ENCODE peak calls at places on chromosome 1, in seven cellular contexts. One of them, this sample, is unnamed.
A peak's percentile ranks its signal among the peaks of the same experiment; 100 is the strongest.

GRCh38 chr1:230187290-230187689 is 120.3 kb downstream of the GALNT2 start:
- DNase-seq in endothelial cell of umbilical vein: no peak
- DNase-seq in suprapubic skin: no peak
- DNase-seq in Panc1: no peak
- DNase-seq in transverse colon: no peak
- DNase-seq in SK-N-SH: no peak
- DNase-seq in breast epithelium: no peak
- DNase-seq in this sample: no peak

GRCh38 chr1:192104852-192105251 is 53.4 kb upstream of the RGS18 start:
- DNase-seq in endothelial cell of umbilical vein: peak; percentile 96
- DNase-seq in suprapubic skin: no peak
- DNase-seq in Panc1: no peak
- DNase-seq in transverse colon: no peak
- DNase-seq in SK-N-SH: no peak
- DNase-seq in breast epithelium: no peak
- DNase-seq in this sample: no peak

GRCh38 chr1:246213502-246213901 is 293.6 kb downstream of the SMYD3 start:
- DNase-seq in endothelial cell of umbilical vein: no peak
- DNase-seq in suprapubic skin: no peak
- DNase-seq in Panc1: no peak
- DNase-seq in transverse colon: no peak
- DNase-seq in SK-N-SH: no peak
- DNase-seq in breast epithelium: no peak
- DNase-seq in this sample: no peak

GRCh38 chr1:29209173-29209572 is 21.6 kb downstream of the MECR start:
- DNase-seq in endothelial cell of umbilical vein: no peak
- DNase-seq in suprapubic skin: no peak
- DNase-seq in Panc1: no peak
- DNase-seq in transverse colon: no peak
- DNase-seq in SK-N-SH: no peak
- DNase-seq in breast epithelium: no peak
- DNase-seq in this sample: no peak

GRCh38 chr1:108142258-108142657 is 57.9 kb downstream of the SLC25A24 start:
- DNase-seq in endothelial cell of umbilical vein: no peak
- DNase-seq in suprapubic skin: no peak
- DNase-seq in Panc1: no peak
- DNase-seq in transverse colon: no peak
- DNase-seq in SK-N-SH: no peak
- DNase-seq in breast epithelium: no peak
- DNase-seq in this sample: no peak

GRCh38 chr1:7549277-7549676 is 221.8 kb upstream of the VAMP3 start:
- DNase-seq in endothelial cell of umbilical vein: peak; percentile 84
- DNase-seq in suprapubic skin: no peak
- DNase-seq in Panc1: peak; percentile 63
- DNase-seq in transverse colon: no peak
- DNase-seq in SK-N-SH: no peak
- DNase-seq in breast epithelium: peak; percentile 30
- DNase-seq in this sample: no peak

GRCh38 chr1:40041466-40041838 is 923 bp downstream of the CAP1 start:
- DNase-seq in endothelial cell of umbilical vein: peak; percentile 39
- DNase-seq in suprapubic skin: no peak
- DNase-seq in Panc1: no peak
- DNase-seq in transverse colon: no peak
- DNase-seq in SK-N-SH: no peak
- DNase-seq in breast epithelium: no peak
- DNase-seq in this sample: no peak

GRCh38 chr1:1371741-1372711 is 3.0 kb downstream of the AURKAIP1 start:
- DNase-seq in endothelial cell of umbilical vein: peak; percentile 52
- DNase-seq in suprapubic skin: peak; percentile 83
- DNase-seq in Panc1: peak; percentile 32
- DNase-seq in transverse colon: peak; percentile 78
- DNase-seq in SK-N-SH: peak; percentile 93
- DNase-seq in breast epithelium: no peak
- DNase-seq in this sample: peak; percentile 97

GRCh38 chr1:46527474-46528296 is 23.8 kb downstream of the KNCN start:
- DNase-seq in endothelial cell of umbilical vein: peak; percentile 67
- DNase-seq in suprapubic skin: peak; percentile 83
- DNase-seq in Panc1: peak; percentile 71
- DNase-seq in transverse colon: peak; percentile 85
- DNase-seq in SK-N-SH: peak; percentile 90
- DNase-seq in breast epithelium: peak; percentile 67
- DNase-seq in this sample: peak; percentile 77

GRCh38 chr1:7755448-7755847 is 15.6 kb upstream of the VAMP3 start:
- DNase-seq in endothelial cell of umbilical vein: peak; percentile 7
- DNase-seq in suprapubic skin: no peak
- DNase-seq in Panc1: no peak
- DNase-seq in transverse colon: no peak
- DNase-seq in SK-N-SH: peak; percentile 37
- DNase-seq in breast epithelium: no peak
- DNase-seq in this sample: no peak

GRCh38 chr1:15736035-15736665 is at the start of gene SLC25A34:
- DNase-seq in endothelial cell of umbilical vein: no peak
- DNase-seq in suprapubic skin: no peak
- DNase-seq in Panc1: no peak
- DNase-seq in transverse colon: peak; percentile 93
- DNase-seq in SK-N-SH: no peak
- DNase-seq in breast epithelium: no peak
- DNase-seq in this sample: no peak

GRCh38 chr1:213986020-213986924 is 1.5 kb upstream of the PROX1 start:
- DNase-seq in endothelial cell of umbilical vein: no peak
- DNase-seq in suprapubic skin: no peak
- DNase-seq in Panc1: no peak
- DNase-seq in transverse colon: no peak
- DNase-seq in SK-N-SH: no peak
- DNase-seq in breast epithelium: no peak
- DNase-seq in this sample: no peak

GRCh38 chr1:240602189-240602588 is 9.8 kb downstream of the GREM2 start:
- DNase-seq in endothelial cell of umbilical vein: no peak
- DNase-seq in suprapubic skin: no peak
- DNase-seq in Panc1: no peak
- DNase-seq in transverse colon: no peak
- DNase-seq in SK-N-SH: no peak
- DNase-seq in breast epithelium: no peak
- DNase-seq in this sample: no peak

GRCh38 chr1:181208076-181208475 is 119.6 kb downstream of the IER5 start:
- DNase-seq in endothelial cell of umbilical vein: no peak
- DNase-seq in suprapubic skin: no peak
- DNase-seq in Panc1: no peak
- DNase-seq in transverse colon: no peak
- DNase-seq in SK-N-SH: no peak
- DNase-seq in breast epithelium: no peak
- DNase-seq in this sample: no peak

GRCh38 chr1:181204530-181204929 is 116.0 kb downstream of the IER5 start:
- DNase-seq in endothelial cell of umbilical vein: no peak
- DNase-seq in suprapubic skin: no peak
- DNase-seq in Panc1: no peak
- DNase-seq in transverse colon: no peak
- DNase-seq in SK-N-SH: no peak
- DNase-seq in breast epithelium: no peak
- DNase-seq in this sample: no peak

GRCh38 chr1:181206979-181207790 is 118.7 kb downstream of the IER5 start:
- DNase-seq in endothelial cell of umbilical vein: no peak
- DNase-seq in suprapubic skin: no peak
- DNase-seq in Panc1: no peak
- DNase-seq in transverse colon: no peak
- DNase-seq in SK-N-SH: no peak
- DNase-seq in breast epithelium: no peak
- DNase-seq in this sample: no peak

GRCh38 chr1:181205901-181206300 is 117.4 kb downstream of the IER5 start:
- DNase-seq in endothelial cell of umbilical vein: no peak
- DNase-seq in suprapubic skin: no peak
- DNase-seq in Panc1: no peak
- DNase-seq in transverse colon: no peak
- DNase-seq in SK-N-SH: no peak
- DNase-seq in breast epithelium: no peak
- DNase-seq in this sample: no peak

DNA sequence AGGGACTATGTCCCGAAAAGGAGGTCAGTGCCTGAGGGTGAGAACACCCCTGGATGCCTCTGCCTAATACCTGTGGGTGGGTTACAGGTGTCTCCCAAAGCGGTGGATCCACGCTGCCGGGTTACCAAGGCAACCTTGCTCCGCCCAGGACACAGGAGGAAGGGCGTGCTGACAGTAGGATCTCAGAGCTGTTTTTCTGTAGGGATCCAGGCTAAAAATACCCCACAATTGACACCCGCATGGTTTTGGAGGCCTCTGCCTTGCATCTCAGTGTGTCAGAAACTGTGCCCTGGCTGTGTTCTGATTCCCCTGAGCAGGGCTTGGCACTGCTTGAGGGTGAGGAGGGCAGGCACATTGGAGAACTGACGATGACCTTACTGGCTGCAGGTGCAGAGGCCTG is 118.0 kb downstream of the IER5 start:
- DNase-seq in endothelial cell of umbilical vein: no peak
- DNase-seq in suprapubic skin: no peak
- DNase-seq in Panc1: no peak
- DNase-seq in transverse colon: no peak
- DNase-seq in SK-N-SH: no peak
- DNase-seq in breast epithelium: no peak
- DNase-seq in this sample: no peak
- TF ChIP-seq POLR2AphosphoS5 in endothelial cell of umbilical vein: no peak
- TF ChIP-seq POLR2AphosphoS5 in suprapubic skin: no peak
- TF ChIP-seq POLR2AphosphoS5 in Panc1: no peak
- TF ChIP-seq POLR2AphosphoS5 in transverse colon: no peak
- TF ChIP-seq POLR2AphosphoS5 in SK-N-SH: no peak
- TF ChIP-seq POLR2AphosphoS5 in breast epithelium: no peak
- TF ChIP-seq POLR2AphosphoS5 in this sample: no peak

DNA sequence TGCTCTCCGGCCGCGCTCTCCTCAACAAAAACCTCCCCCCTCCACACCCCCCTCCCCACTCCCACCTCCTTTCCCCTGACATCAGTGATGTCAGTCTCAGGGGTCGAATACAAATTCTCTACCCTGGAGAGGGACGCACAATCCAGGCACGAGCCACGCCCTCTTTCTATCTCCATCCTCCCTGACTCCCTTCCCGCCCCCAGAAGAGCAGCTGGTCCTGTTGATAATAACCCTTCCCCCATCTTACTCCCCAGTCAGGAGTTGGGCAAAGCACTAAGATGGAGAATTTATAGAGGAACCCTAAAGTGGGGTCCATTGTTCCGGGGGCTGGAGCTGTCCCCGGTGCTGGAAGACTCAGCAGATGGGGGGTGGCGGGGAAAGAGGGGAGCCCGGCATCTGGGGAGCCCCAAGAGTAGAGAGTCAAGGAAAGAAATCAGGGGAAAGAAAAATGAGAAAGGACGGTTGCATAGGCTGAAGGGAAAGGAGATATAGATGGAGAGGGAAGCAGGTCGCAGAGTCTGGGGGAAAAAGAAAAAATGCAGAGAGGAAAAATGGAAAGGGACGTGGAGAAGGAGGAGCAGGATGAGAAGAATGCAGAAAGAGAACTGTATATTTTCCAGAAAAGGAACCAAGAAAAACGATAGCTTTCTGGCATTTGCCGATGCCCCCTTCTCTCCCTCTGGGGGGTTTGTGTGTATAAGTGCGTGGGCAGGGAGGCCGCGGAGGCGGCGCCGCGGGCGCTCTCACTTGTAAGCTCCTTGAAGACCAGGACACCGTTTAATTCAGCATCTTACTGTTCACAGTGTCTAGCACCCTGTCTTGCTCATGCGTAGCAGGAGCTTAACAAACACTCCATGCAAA is at the start of gene CELF3:
- DNase-seq in endothelial cell of umbilical vein: no peak
- DNase-seq in suprapubic skin: no peak
- DNase-seq in Panc1: no peak
- DNase-seq in transverse colon: no peak
- DNase-seq in SK-N-SH: peak; percentile 93
- DNase-seq in breast epithelium: no peak
- DNase-seq in this sample: no peak
- TF ChIP-seq POLR2AphosphoS5 in endothelial cell of umbilical vein: no peak
- TF ChIP-seq POLR2AphosphoS5 in suprapubic skin: no peak
- TF ChIP-seq POLR2AphosphoS5 in Panc1: no peak
- TF ChIP-seq POLR2AphosphoS5 in transverse colon: no peak
- TF ChIP-seq POLR2AphosphoS5 in SK-N-SH: no peak
- TF ChIP-seq POLR2AphosphoS5 in breast epithelium: no peak
- TF ChIP-seq POLR2AphosphoS5 in this sample: no peak

GRCh38 chr1:232986000-232986922 is 35.9 kb downstream of the NTPCR start:
- DNase-seq in endothelial cell of umbilical vein: no peak
- DNase-seq in suprapubic skin: no peak
- DNase-seq in Panc1: no peak
- DNase-seq in transverse colon: no peak
- DNase-seq in SK-N-SH: no peak
- DNase-seq in breast epithelium: no peak
- DNase-seq in this sample: no peak

GRCh38 chr1:232983375-232983774 is 33.0 kb downstream of the NTPCR start:
- DNase-seq in endothelial cell of umbilical vein: no peak
- DNase-seq in suprapubic skin: no peak
- DNase-seq in Panc1: no peak
- DNase-seq in transverse colon: no peak
- DNase-seq in SK-N-SH: no peak
- DNase-seq in breast epithelium: no peak
- DNase-seq in this sample: no peak

GRCh38 chr1:232984577-232985425 is 34.4 kb downstream of the NTPCR start:
- DNase-seq in endothelial cell of umbilical vein: no peak
- DNase-seq in suprapubic skin: no peak
- DNase-seq in Panc1: no peak
- DNase-seq in transverse colon: no peak
- DNase-seq in SK-N-SH: no peak
- DNase-seq in breast epithelium: no peak
- DNase-seq in this sample: no peak

GRCh38 chr1:232982238-232982944 is 32.0 kb downstream of the NTPCR start:
- DNase-seq in endothelial cell of umbilical vein: no peak
- DNase-seq in suprapubic skin: no peak
- DNase-seq in Panc1: no peak
- DNase-seq in transverse colon: no peak
- DNase-seq in SK-N-SH: no peak
- DNase-seq in breast epithelium: no peak
- DNase-seq in this sample: no peak

DNA sequence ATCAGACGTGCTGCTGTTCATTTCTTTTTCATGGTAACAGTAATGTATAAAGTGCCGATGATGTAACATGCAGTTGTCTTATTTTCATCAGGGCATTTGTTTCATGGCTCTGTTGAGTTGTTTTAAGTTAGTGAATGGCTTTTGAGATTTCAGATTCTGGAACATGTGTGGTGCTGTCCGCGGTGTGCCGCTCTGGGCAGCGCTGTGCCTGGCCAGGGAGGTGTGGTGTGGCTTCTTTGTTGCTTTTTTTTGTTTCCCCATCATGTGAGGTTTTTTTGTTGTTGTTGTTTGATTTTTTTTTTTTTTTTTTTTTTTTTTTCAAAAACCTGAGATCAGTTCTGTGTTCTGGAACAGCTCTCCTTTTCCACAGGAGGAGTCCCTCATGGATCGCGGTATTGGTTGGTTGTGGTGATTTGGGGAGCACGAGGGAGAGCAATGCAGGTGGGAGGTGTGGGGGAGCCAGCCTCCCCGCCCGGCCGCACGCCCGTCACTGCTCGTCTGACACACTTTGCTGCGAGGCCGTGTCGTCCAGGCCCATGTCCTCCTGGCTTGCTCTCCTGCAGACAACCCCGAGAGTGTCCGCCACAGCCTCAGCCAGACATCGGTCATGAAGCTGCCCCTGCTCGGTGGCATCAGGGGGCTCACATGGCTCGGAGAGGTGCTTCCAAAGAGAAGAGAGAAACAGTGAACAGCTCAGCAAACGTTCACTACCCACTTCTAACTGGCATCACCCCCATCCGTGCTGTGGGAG is 33.6 kb downstream of the NTPCR start:
- DNase-seq in endothelial cell of umbilical vein: no peak
- DNase-seq in suprapubic skin: no peak
- DNase-seq in Panc1: no peak
- DNase-seq in transverse colon: no peak
- DNase-seq in SK-N-SH: no peak
- DNase-seq in breast epithelium: no peak
- DNase-seq in this sample: no peak
- TF ChIP-seq POLR2AphosphoS5 in endothelial cell of umbilical vein: no peak
- TF ChIP-seq POLR2AphosphoS5 in suprapubic skin: no peak
- TF ChIP-seq POLR2AphosphoS5 in Panc1: no peak
- TF ChIP-seq POLR2AphosphoS5 in transverse colon: no peak
- TF ChIP-seq POLR2AphosphoS5 in SK-N-SH: no peak
- TF ChIP-seq POLR2AphosphoS5 in breast epithelium: no peak
- TF ChIP-seq POLR2AphosphoS5 in this sample: no peak

GRCh38 chr1:59926381-59927243 is at the start of gene CYP2J2:
- DNase-seq in endothelial cell of umbilical vein: peak; percentile 36
- DNase-seq in suprapubic skin: no peak
- DNase-seq in Panc1: no peak
- DNase-seq in transverse colon: peak; percentile 79
- DNase-seq in SK-N-SH: peak; percentile 82
- DNase-seq in breast epithelium: peak; percentile 55
- DNase-seq in this sample: no peak
- TF ChIP-seq POLR2AphosphoS5 in endothelial cell of umbilical vein: no peak
- TF ChIP-seq POLR2AphosphoS5 in suprapubic skin: no peak
- TF ChIP-seq POLR2AphosphoS5 in Panc1: no peak
- TF ChIP-seq POLR2AphosphoS5 in transverse colon: peak; percentile 61
- TF ChIP-seq POLR2AphosphoS5 in SK-N-SH: no peak
- TF ChIP-seq POLR2AphosphoS5 in breast epithelium: no peak
- TF ChIP-seq POLR2AphosphoS5 in this sample: no peak

This sample was measured in GM12892.